ENCODE peak calls at places on chromosomes 7 and 10, in eight cellular contexts. H is adrenal gland, W is suprapubic skin, F is heart right ventricle, T is Panc1, K is HCT116, I is Peyer's patch, G is astrocyte. U is an unnamed sample.

GRCh38 chr7:94055963-94056362 is 51.8 kb upstream of the BET1 start:
- DNase-seq in G (peak; percentile 67), W (no peak), I (no peak), T (no peak), H (no peak), F (no peak), K (no peak), U (no peak)

GRCh38 chr7:151963895-151964870 is 7.9 kb downstream of the GALNTL5 start:
- DNase-seq in W (no peak), G (no peak), F (no peak), T (no peak), I (peak; percentile 9), K (no peak), H (no peak), U (peak; percentile 35)

GRCh38 chr7:91598791-91599190 is 281.7 kb downstream of the MTERF1 start:
- DNase-seq in W (no peak), T (no peak), G (no peak), F (no peak), I (no peak), H (no peak), K (no peak), U (no peak)

GRCh38 chr7:132430863-132431822 is 145.1 kb downstream of the PLXNA4 start:
- DNase-seq in H (peak; percentile 61), W (no peak), G (peak; percentile 97), F (no peak), I (peak; percentile 82), K (no peak), T (no peak), U (no peak)

GRCh38 chr10:5155951-5156350 is 29.0 kb downstream of the AKR1C8 start:
- DNase-seq in I (no peak), W (no peak), K (no peak), G (no peak), F (no peak), T (no peak), H (no peak), U (no peak)

GRCh38 chr7:40237731-40238130 is 102.9 kb downstream of the SUGCT start:
- DNase-seq in G (no peak), I (no peak), H (no peak), K (no peak), W (no peak), T (no peak), F (no peak), U (no peak)

GRCh38 chr7:151900591-151901312 is 23.8 kb upstream of the PRKAG2 start:
- DNase-seq in K (no peak), I (no peak), W (no peak), G (peak; percentile 55), H (no peak), F (no peak), T (no peak), U (peak; percentile 21)

GRCh38 chr7:18116661-18117060 is 89.0 kb upstream of the PRPS1L1 start:
- DNase-seq in F (no peak), H (no peak), G (peak; percentile 44), K (no peak), W (no peak), T (no peak), I (no peak), U (no peak)

GRCh38 chr10:60185426-60185825 is 204.2 kb downstream of the ANK3 start:
- DNase-seq in F (no peak), H (no peak), G (no peak), W (no peak), K (no peak), T (no peak), I (no peak), U (no peak)

GRCh38 chr7:40499718-40500117 is 364.9 kb downstream of the SUGCT start:
- DNase-seq in W (no peak), T (no peak), F (no peak), G (peak; percentile 61), H (no peak), I (no peak), K (no peak), U (no peak)

DNA sequence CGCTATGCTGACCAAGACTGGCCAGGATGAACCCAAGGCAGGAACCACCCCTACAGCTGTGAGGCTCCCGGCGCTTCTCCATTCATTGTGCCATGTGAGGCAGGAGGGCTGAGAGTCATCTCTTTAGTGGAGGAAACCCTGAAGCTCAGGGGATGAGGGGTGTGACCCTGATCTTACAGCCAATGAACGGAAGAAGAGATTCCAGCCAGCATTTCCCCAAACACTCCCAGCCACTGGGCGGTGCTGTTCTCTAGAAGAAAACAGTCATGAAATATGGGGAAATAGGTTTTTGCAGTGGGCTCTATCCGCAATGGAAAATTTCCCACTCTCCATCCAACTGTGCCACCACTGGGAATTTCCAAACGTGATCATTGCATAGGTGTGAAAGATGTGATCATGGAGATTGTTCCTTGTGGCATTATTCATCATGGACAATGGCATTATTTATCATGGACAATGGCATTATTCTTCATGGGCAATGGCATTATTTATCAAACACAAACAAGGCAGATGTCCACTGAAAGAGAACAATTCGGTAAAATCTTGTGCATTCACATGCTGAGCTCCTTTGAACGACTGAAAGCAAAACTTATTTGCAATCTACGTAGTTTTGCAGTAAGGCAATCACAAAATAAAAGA is 14.0 kb upstream of the SLC18A2 start:
- DNase-seq in G (no peak), I (no peak), H (peak; percentile 22), W (no peak), K (peak; percentile 67), T (no peak), F (no peak), U (no peak)
- TF ChIP-seq CTCF in G (peak; percentile 30), I (peak; percentile 50), H (no peak), W (no peak), K (peak; percentile 91), T (peak; percentile 69), F (no peak), U (no peak)

GRCh38 chr7:8172372-8173354 is 89.3 kb downstream of the ICA1 start:
- DNase-seq in F (no peak), G (no peak), K (no peak), W (no peak), I (no peak), H (no peak), T (no peak), U (no peak)

GRCh38 chr7:8178353-8178752 is 83.6 kb downstream of the ICA1 start:
- DNase-seq in K (no peak), T (no peak), H (no peak), I (no peak), G (no peak), W (no peak), F (no peak), U (no peak)

GRCh38 chr7:8176370-8177081 is 85.4 kb downstream of the ICA1 start:
- DNase-seq in H (no peak), W (no peak), F (no peak), I (peak; percentile 84), G (no peak), T (no peak), K (no peak), U (no peak)

GRCh38 chr7:8177109-8177933 is 84.6 kb downstream of the ICA1 start:
- DNase-seq in I (no peak), W (no peak), G (no peak), H (no peak), K (no peak), F (no peak), T (no peak), U (no peak)

DNA sequence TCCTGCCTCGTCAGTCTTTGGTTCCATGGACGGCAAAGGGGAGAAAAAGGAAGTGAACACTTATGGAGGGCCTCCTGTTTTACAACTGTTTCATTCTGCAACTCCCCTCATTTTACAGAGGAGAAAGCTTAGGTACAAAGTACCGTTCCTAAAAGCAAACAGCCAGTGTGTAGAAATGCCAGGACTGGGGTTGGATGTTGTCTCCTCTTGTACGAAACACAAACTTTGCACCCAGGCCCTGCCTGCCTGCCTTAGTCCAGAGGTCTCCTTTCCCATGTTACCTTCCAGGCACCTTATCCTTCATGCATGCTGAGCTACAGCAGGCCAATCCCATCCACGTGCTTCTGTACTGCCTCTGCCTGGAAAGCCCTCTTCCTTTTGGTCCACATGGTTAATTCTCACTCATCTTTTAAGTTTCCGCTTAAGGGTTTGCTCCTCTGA is 86.0 kb downstream of the ICA1 start:
- DNase-seq in I (no peak), T (no peak), F (no peak), W (no peak), K (no peak), G (no peak), H (no peak), U (no peak)
- H3K27ac ChIP-seq in I (peak overlapping the region; percentile 78), T (no peak overlapping the region), F (peak overlapping the region; percentile 2), W (no peak overlapping the region), K (no peak overlapping the region), G (no peak overlapping the region), H (no peak overlapping the region), U (no peak overlapping the region)

GRCh38 chr10:95312264-95312663 is 21.5 kb upstream of the PDLIM1 start:
- DNase-seq in K (no peak), T (no peak), G (peak; percentile 18), I (peak; percentile 21), W (no peak), F (no peak), H (peak; percentile 67), U (no peak)
- H3K4me1 ChIP-seq in K (peaks cover 24% of the 10 kb centered on the region), T (peaks cover 30% of the 10 kb centered on the region), G (peaks cover 17% of the 10 kb centered on the region), I (no peaks in the 10 kb centered on the region), W (peaks cover 16% of the 10 kb centered on the region), F (peaks cover 61% of the 10 kb centered on the region), H (peaks cover 20% of the 10 kb centered on the region), U (peaks cover 94% of the 10 kb centered on the region)

GRCh38 chr10:103350522-103351260 is at the start of gene PCGF6:
- DNase-seq in H (peak; percentile 80), K (peak; percentile 58), I (peak; percentile 87), T (no peak), G (peak; percentile 56), F (peak; percentile 88), W (peak; percentile 76), U (peak; percentile 80)
- TF ChIP-seq CTCF in H (no peak), K (peak; percentile 10), I (no peak), T (no peak), G (no peak), F (no peak), W (no peak), U (no peak)

U was measured in tibial artery.